ENCODE peak calls at places on chromosome 1, in five cellular contexts. I is mammary epithelial cell, P is choroid plexus epithelial cell, A is Kasumi-1, J is Calu3. Y is an unnamed sample.

GRCh38 chr1:231550448-231550781 is 21.9 kb downstream of the TSNAX start:
- DNase-seq in I (peak; percentile 17), P (peak; percentile 47), J (peak; percentile 49), A (peak; percentile 51), Y (peak; percentile 17)

GRCh38 chr1:18489417-18490143 is 8.8 kb downstream of the KLHDC7A start:
- DNase-seq in P (no peak), I (no peak), J (no peak), A (no peak), Y (no peak)

GRCh38 chr1:66996018-66996682 is 57.8 kb downstream of the SLC35D1 start:
- DNase-seq in A (peak; percentile 96), P (peak; percentile 88), J (peak; percentile 59), I (peak; percentile 54), Y (peak; percentile 86)

GRCh38 chr1:157512036-157512969 is 40.0 kb downstream of the FCRL5 start:
- DNase-seq in J (no peak), A (peak; percentile 20), P (no peak), I (no peak), Y (no peak)

GRCh38 chr1:216140650-216141547 is 282.3 kb downstream of the USH2A start:
- DNase-seq in A (no peak), I (no peak), P (peak; percentile 1), J (no peak), Y (peak; percentile 77)

GRCh38 chr1:50667272-50667671 is 244.0 kb upstream of the DMRTA2 start:
- DNase-seq in A (no peak), I (no peak), J (no peak), P (no peak), Y (peak; percentile 15)

GRCh38 chr1:23394664-23395063 is 25.0 kb upstream of the ZNF436 start:
- DNase-seq in I (no peak), A (no peak), P (peak; percentile 82), J (no peak), Y (peak; percentile 58)

GRCh38 chr1:198741744-198742143 is 102.9 kb downstream of the PTPRC start:
- DNase-seq in I (no peak), J (no peak), P (peak; percentile 83), A (no peak), Y (peak; percentile 24)

GRCh38 chr1:76381450-76382108 is 307.0 kb downstream of the ST6GALNAC3 start:
- DNase-seq in A (no peak), P (peak; percentile 51), I (no peak), J (no peak), Y (peak; percentile 43)

GRCh38 chr1:234655328-234656069 is 45.5 kb upstream of the IRF2BP2 start:
- DNase-seq in I (peak; percentile 81), A (no peak), J (no peak), P (no peak), Y (no peak)

GRCh38 chr1:181335631-181336030 is 147.7 kb upstream of the CACNA1E start:
- DNase-seq in J (no peak), P (no peak), A (no peak), I (no peak), Y (no peak)

GRCh38 chr1:150762559-150762958 is 3.0 kb downstream of the CTSS start:
- DNase-seq in J (no peak), A (no peak), I (no peak), P (no peak), Y (no peak)

GRCh38 chr1:67889466-67889865 is 56.2 kb upstream of the GNG12 start:
- DNase-seq in J (no peak), P (no peak), I (no peak), A (no peak), Y (no peak)

GRCh38 chr1:52502789-52503188 is 50.1 kb downstream of the TUT4 start:
- DNase-seq in P (no peak), J (peak; percentile 2), I (no peak), A (no peak), Y (no peak)

GRCh38 chr1:198212675-198213074 is 55.9 kb downstream of the NEK7 start:
- DNase-seq in J (no peak), P (peak; percentile 98), I (peak; percentile 91), A (no peak), Y (peak; percentile 52)

GRCh38 chr1:51675177-51675780 is 58.4 kb downstream of the OSBPL9 start:
- DNase-seq in I (peak; percentile 46), J (no peak), A (no peak), P (no peak), Y (no peak)

GRCh38 chr1:213934642-213935041 is 53.1 kb upstream of the PROX1 start:
- DNase-seq in J (peak; percentile 52), I (peak; percentile 80), A (no peak), P (peak; percentile 1), Y (no peak)

GRCh38 chr1:86696522-86696921 is 7.9 kb upstream of the SH3GLB1 start:
- DNase-seq in I (peak; percentile 10), A (no peak), P (peak; percentile 51), J (no peak), Y (peak; percentile 28)

GRCh38 chr1:183778568-183779433 is 26.1 kb upstream of the RGL1 start:
- DNase-seq in A (no peak), I (no peak), J (no peak), P (no peak), Y (no peak)

GRCh38 chr1:32972814-32973428 is 8.3 kb upstream of the RNF19B start:
- DNase-seq in J (peak; percentile 67), I (no peak), A (no peak), P (peak; percentile 39), Y (peak; percentile 69)

GRCh38 chr1:19974822-19975416 is 4.5 kb downstream of the PLA2G2A start:
- DNase-seq in P (peak; percentile 77), J (peak; percentile 44), I (peak; percentile 86), A (peak; percentile 56), Y (peak; percentile 50)

GRCh38 chr1:39955547-39956539 is 898 bp downstream of the MFSD2A start:
- DNase-seq in I (peak; percentile 75), A (peak; percentile 66), P (peak; percentile 52), J (peak; percentile 28), Y (peak; percentile 72)

GRCh38 chr1:10943991-10944730 is 68.3 kb upstream of the TARDBP start:
- DNase-seq in P (peak; percentile 38), J (no peak), A (peak; percentile 11), I (no peak), Y (peak; percentile 61)

GRCh38 chr1:237108299-237109040 is 66.5 kb downstream of the RYR2 start:
- DNase-seq in J (no peak), P (no peak), A (no peak), I (no peak), Y (no peak)

GRCh38 chr1:24928631-24929090 is 1.4 kb downstream of the RUNX3 start:
- DNase-seq in I (no peak), J (no peak), P (no peak), A (no peak), Y (peak; percentile 10)

GRCh38 chr1:205592443-205593003 is 39.3 kb downstream of the ELK4 start:
- DNase-seq in I (no peak), A (no peak), P (no peak), J (no peak), Y (no peak)

GRCh38 chr1:165852896-165853295 is 25.5 kb downstream of the UCK2 start:
- DNase-seq in J (no peak), I (no peak), A (no peak), P (no peak), Y (no peak)

GRCh38 chr1:99963041-99963795 is 6.6 kb upstream of the SLC35A3 start:
- DNase-seq in I (peak; percentile 59), J (no peak), P (peak; percentile 74), A (no peak), Y (peak; percentile 21)

GRCh38 chr1:190479028-190479427 is 1.4 kb upstream of the BRINP3 start:
- DNase-seq in I (no peak), A (no peak), P (peak; percentile 22), J (no peak), Y (peak; percentile 39)

GRCh38 chr1:92476071-92476607 is 10.6 kb downstream of the GFI1 start:
- DNase-seq in A (peak; percentile 98), P (no peak), J (no peak), I (no peak), Y (no peak)

GRCh38 chr1:53592521-53592982 is 133.4 kb downstream of the DMRTB1 start:
- DNase-seq in I (peak; percentile 9), A (no peak), P (peak; percentile 91), J (peak; percentile 47), Y (peak; percentile 30)

GRCh38 chr1:110594466-110595076 is 11.6 kb downstream of the KCNA2 start:
- DNase-seq in P (no peak), A (no peak), I (no peak), J (no peak), Y (no peak)